ENCODE peak calls at places on chromosomes 3 and 15, in ten cellular contexts. U, G, B, C, J, V, D, H, L and K are unnamed samples.

GRCh38 chr3:193872265-193872753 is 263.6 kb upstream of the HES1 start:
- DNase-seq in D (peak; percentile 96), B (no peak), L (no peak), V (peak; percentile 82), U (no peak), G (peak; percentile 71), J (peak; percentile 63), H (no peak), C (no peak), K (no peak)

GRCh38 chr15:63339006-63339766 is 42.5 kb downstream of the CA12 start:
- DNase-seq in B (no peak), D (no peak), L (no peak), C (no peak), H (no peak), J (peak; percentile 29), G (no peak), V (no peak), U (no peak), K (no peak)

GRCh38 chr15:101043911-101044624 is 124.9 kb downstream of the LRRK1 start:
- DNase-seq in B (no peak), V (no peak), D (no peak), H (no peak), J (no peak), G (no peak), L (no peak), C (no peak), U (no peak), K (no peak)

GRCh38 chr15:31402511-31403056 is 75.9 kb downstream of the KLF13 start:
- DNase-seq in H (no peak), G (peak; percentile 96), L (no peak), J (peak; percentile 60), V (peak; percentile 77), D (peak; percentile 96), U (no peak), B (peak; percentile 87), C (peak; percentile 85), K (no peak)

GRCh38 chr15:69593981-69594966 is 141.7 kb downstream of the RPLP1 start:
- DNase-seq in V (peak; percentile 22), D (peak; percentile 54), J (peak; percentile 49), L (no peak), C (peak; percentile 74), U (peak; percentile 97), B (peak; percentile 69), H (no peak), G (peak; percentile 69), K (peak; percentile 89)

GRCh38 chr15:61762682-61763081 is 297.6 kb downstream of the VPS13C start:
- DNase-seq in V (no peak), G (no peak), U (no peak), C (no peak), L (no peak), D (no peak), B (no peak), J (no peak), H (no peak), K (no peak)

GRCh38 chr3:23629181-23629893 is 176.4 kb upstream of the UBE2E1 start:
- DNase-seq in J (peak; percentile 37), C (no peak), V (peak; percentile 21), U (no peak), B (no peak), H (no peak), D (peak; percentile 47), G (peak; percentile 82), L (no peak), K (no peak)

GRCh38 chr15:45799508-45799907 is 164.7 kb downstream of the SQOR start:
- DNase-seq in G (no peak), L (no peak), V (no peak), C (no peak), D (no peak), H (no peak), U (no peak), J (no peak), B (no peak), K (no peak)

GRCh38 chr3:58178528-58179234 is 32.1 kb downstream of the DNASE1L3 start:
- DNase-seq in D (no peak), B (no peak), J (no peak), H (no peak), L (no peak), U (no peak), G (no peak), C (no peak), V (no peak), K (no peak)

GRCh38 chr15:44195151-44195740 is at the start of gene FRMD5:
- DNase-seq in C (peak; percentile 90), B (peak; percentile 88), V (peak; percentile 95), U (peak; percentile 93), H (peak; percentile 75), L (peak; percentile 78), D (peak; percentile 97), J (peak; percentile 94), G (peak; percentile 96), K (peak; percentile 93)

GRCh38 chr3:76986876-76987513 is 52.9 kb upstream of the ROBO2 start:
- DNase-seq in V (no peak), L (no peak), C (no peak), B (no peak), U (no peak), G (no peak), J (no peak), D (no peak), H (no peak), K (no peak)

GRCh38 chr3:53221345-53221744 is 34.5 kb downstream of the TKT start:
- DNase-seq in L (no peak), V (no peak), J (no peak), H (no peak), C (no peak), G (no peak), B (peak; percentile 3), D (no peak), U (no peak), K (no peak)

GRCh38 chr15:97652041-97652440 is 308.5 kb upstream of the ARRDC4 start:
- DNase-seq in L (no peak), G (no peak), U (no peak), J (no peak), C (no peak), V (no peak), B (no peak), H (no peak), D (no peak), K (no peak)

GRCh38 chr3:45771831-45772230 is 24.5 kb downstream of the SLC6A20 start:
- DNase-seq in B (no peak), V (no peak), D (no peak), G (no peak), C (no peak), J (no peak), L (no peak), U (no peak), H (no peak), K (no peak)

GRCh38 chr15:32637704-32638103 is 3.8 kb upstream of the SCG5 start:
- DNase-seq in L (no peak), D (no peak), J (no peak), B (no peak), G (no peak), C (no peak), V (no peak), H (no peak), U (no peak), K (no peak)

GRCh38 chr3:23735575-23736326 is 70.0 kb upstream of the UBE2E1 start:
- DNase-seq in H (no peak), V (no peak), C (no peak), J (no peak), B (peak; percentile 52), D (peak; percentile 59), U (peak; percentile 88), L (no peak), G (peak; percentile 70), K (no peak)

GRCh38 chr15:95616306-95616705 is 714.2 kb upstream of the NR2F2 start:
- DNase-seq in C (no peak), D (no peak), G (no peak), U (no peak), L (no peak), H (no peak), V (no peak), J (no peak), B (no peak), K (no peak)

GRCh38 chr15:62212746-62213145 is 47.7 kb upstream of the C2CD4B start:
- DNase-seq in D (no peak), H (no peak), J (no peak), B (no peak), L (no peak), G (no peak), V (no peak), C (no peak), U (no peak), K (no peak)

GRCh38 chr3:86162521-86162920 is 828.4 kb downstream of the VGLL3 start:
- DNase-seq in V (no peak), L (no peak), H (no peak), D (no peak), B (no peak), C (no peak), G (no peak), U (no peak), J (no peak), K (no peak)

GRCh38 chr15:59689626-59690236 is 611 bp upstream of the BNIP2 start:
- DNase-seq in B (peak; percentile 94), J (peak; percentile 86), D (peak; percentile 79), U (peak; percentile 7), V (peak; percentile 66), G (peak; percentile 83), C (peak; percentile 88), H (peak; percentile 41), L (no peak), K (peak; percentile 94)

GRCh38 chr3:49006591-49007067 is 562 bp upstream of the WDR6 start:
- DNase-seq in G (peak; percentile 72), B (no peak), J (peak; percentile 76), U (no peak), V (peak; percentile 44), D (peak; percentile 53), L (no peak), C (no peak), H (no peak), K (peak; percentile 76)

GRCh38 chr3:9884555-9885165 is 4.6 kb upstream of the CIDEC start:
- DNase-seq in H (no peak), U (no peak), G (peak; percentile 79), B (no peak), L (no peak), D (peak; percentile 96), V (peak; percentile 77), J (peak; percentile 89), C (no peak), K (no peak)

GRCh38 chr3:13011369-13012227 is 61.6 kb downstream of the IQSEC1 start:
- DNase-seq in G (no peak), C (no peak), U (no peak), B (peak; percentile 62), L (peak; percentile 63), J (no peak), H (peak; percentile 75), D (no peak), V (no peak), K (peak; percentile 66)

GRCh38 chr3:23002846-23003800 is 200.0 kb upstream of the UBE2E2 start:
- DNase-seq in D (peak; percentile 76), C (no peak), J (peak; percentile 5), G (peak; percentile 73), H (no peak), L (no peak), V (no peak), U (peak; percentile 69), B (no peak), K (no peak)

GRCh38 chr3:39013921-39014509 is 37.7 kb downstream of the SCN11A start:
- DNase-seq in B (no peak), L (no peak), H (no peak), J (no peak), U (no peak), D (no peak), G (no peak), C (no peak), V (no peak), K (no peak)

GRCh38 chr3:175187586-175187985 is 328.5 kb downstream of the NAALADL2 start:
- DNase-seq in U (peak; percentile 38), J (peak; percentile 47), H (no peak), B (no peak), L (no peak), D (no peak), C (no peak), V (peak; percentile 29), G (no peak), K (no peak)

GRCh38 chr3:138670409-138670808 is 61.8 kb downstream of the FAIM start:
- DNase-seq in V (no peak), H (no peak), B (no peak), J (no peak), U (no peak), C (no peak), D (no peak), G (no peak), L (no peak), K (no peak)

GRCh38 chr3:31502803-31503221 is 29.9 kb upstream of the STT3B start:
- DNase-seq in G (no peak), B (no peak), V (no peak), H (no peak), D (no peak), J (no peak), U (no peak), C (no peak), L (no peak), K (no peak)